ENCODE peak calls at places on chromosome X, in nine cellular contexts. O is IMR-90, Y is Peyer's patch, J is ovary, W is right lobe of liver, I is A549, R is K562, F is breast epithelium, K is uterus. G is an unnamed sample.

GRCh38 chrX:35406386-35406785 is 391.8 kb upstream of the MAGEB16 start:
- DNase-seq in R (no peak), J (no peak), I (no peak), W (no peak), O (no peak), F (no peak), Y (no peak), K (no peak), G (no peak)

GRCh38 chrX:38999967-39000745 is 198.9 kb downstream of the MID1IP1 start:
- DNase-seq in R (no peak), I (no peak), O (peak; percentile 31), Y (no peak), F (no peak), J (no peak), K (no peak), W (no peak), G (no peak)

GRCh38 chrX:143455045-143455444 is 62.2 kb downstream of the SPANXN3 start:
- DNase-seq in W (no peak), J (no peak), F (no peak), O (no peak), R (no peak), I (no peak), Y (no peak), K (no peak), G (no peak)

GRCh38 chrX:151359931-151360871 is 36.8 kb upstream of the VMA21 start:
- DNase-seq in R (peak; percentile 10), K (no peak), J (peak; percentile 37), F (no peak), W (no peak), O (no peak), Y (peak; percentile 49), I (no peak), G (peak; percentile 39)

GRCh38 chrX:115972717-115973116 is 197.8 kb upstream of the AGTR2 start:
- DNase-seq in Y (no peak), K (no peak), W (no peak), O (no peak), J (no peak), F (no peak), R (no peak), I (no peak), G (peak; percentile 42)

GRCh38 chrX:433771-434170 is 47.1 kb upstream of the PPP2R3B start:
- DNase-seq in O (no peak), K (no peak), W (no peak), I (no peak), R (no peak), J (no peak), Y (peak; percentile 29), F (no peak), G (no peak)

GRCh38 chrX:7085879-7086278 is 61.6 kb upstream of the STS start:
- DNase-seq in K (no peak), R (no peak), Y (no peak), I (no peak), W (no peak), J (no peak), F (no peak), O (no peak), G (no peak)

GRCh38 chrX:77691916-77692315 is 94.1 kb downstream of the ATRX start:
- DNase-seq in I (no peak), W (no peak), J (no peak), K (no peak), Y (no peak), O (no peak), F (no peak), R (no peak), G (no peak)

GRCh38 chrX:97402903-97403302 is 519.2 kb downstream of the RPA4 start:
- DNase-seq in R (no peak), J (no peak), Y (no peak), K (no peak), F (no peak), O (no peak), I (no peak), W (no peak), G (no peak)

GRCh38 chrX:44945736-44946135 is 72.7 kb downstream of the KDM6A start:
- DNase-seq in F (no peak), W (no peak), J (no peak), K (no peak), R (peak; percentile 25), I (no peak), Y (no peak), O (no peak), G (no peak)

GRCh38 chrX:2696698-2697215 is 5.7 kb downstream of the CD99 start:
- DNase-seq in K (no peak), R (no peak), J (no peak), Y (peak; percentile 63), F (no peak), I (peak; percentile 35), W (no peak), O (peak; percentile 90), G (no peak)

GRCh38 chrX:149151805-149152757 is 353.0 kb downstream of the IDS start:
- DNase-seq in W (no peak), F (peak; percentile 32), Y (no peak), J (no peak), R (no peak), O (no peak), K (no peak), I (no peak), G (peak; percentile 9)

GRCh38 chrX:50798782-50799181 is 15.2 kb downstream of the SHROOM4 start:
- DNase-seq in R (no peak), F (no peak), Y (no peak), W (no peak), I (no peak), K (no peak), J (no peak), O (no peak), G (no peak)

GRCh38 chrX:40855411-40855810 is 120.1 kb upstream of the MED14 start:
- DNase-seq in J (no peak), I (no peak), F (no peak), O (no peak), Y (no peak), R (no peak), K (no peak), W (no peak), G (no peak)

GRCh38 chrX:124211312-124211942 is 121.0 kb upstream of the TEX13D start:
- DNase-seq in I (peak; percentile 32), R (peak; percentile 17), O (peak; percentile 3), K (no peak), Y (no peak), J (no peak), F (no peak), W (no peak), G (no peak)

GRCh38 chrX:117990438-117990837 is 126.2 kb downstream of the KLHL13 start:
- DNase-seq in F (no peak), W (no peak), I (no peak), Y (no peak), K (no peak), R (no peak), O (peak; percentile 88), J (no peak), G (no peak)

GRCh38 chrX:54492340-54492739 is 3.7 kb downstream of the FGD1 start:
- DNase-seq in O (peak; percentile 70), F (no peak), I (no peak), W (no peak), J (no peak), K (peak; percentile 31), R (no peak), Y (no peak), G (peak; percentile 8)
- H3K4me3 ChIP-seq in O (no peak overlapping the region), F (no peak overlapping the region), I (no peak overlapping the region), W (no peak overlapping the region), J (no peak overlapping the region), K (no peak overlapping the region), R (no peak overlapping the region), Y (no peak overlapping the region), G (no peak overlapping the region)

DNA sequence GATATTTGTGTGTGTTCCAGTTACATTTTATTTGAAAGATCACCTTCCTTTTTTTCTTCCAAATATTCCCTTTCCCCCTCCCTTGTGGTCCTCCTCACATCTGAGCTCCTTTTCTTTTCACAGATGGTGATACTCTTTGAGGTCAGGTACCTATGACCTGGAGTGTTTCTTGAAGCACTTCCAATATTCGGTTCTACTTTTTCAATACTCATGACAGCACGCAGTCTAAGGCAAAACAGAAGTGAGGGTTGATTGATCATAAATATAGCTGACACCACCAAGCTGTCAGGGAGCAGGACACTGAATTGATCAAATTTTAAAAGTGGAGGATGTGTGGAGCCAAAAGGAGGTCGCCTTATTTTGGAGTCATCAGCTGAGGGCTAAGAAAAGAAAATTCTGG is 334.4 kb upstream of the MAGEB2 start:
- DNase-seq in F (no peak), R (no peak), W (no peak), I (no peak), K (no peak), J (no peak), Y (no peak), O (no peak), G (no peak)
- H3K27ac ChIP-seq in F (no peak overlapping the region), R (no peak overlapping the region), W (no peak overlapping the region), I (no peak overlapping the region), K (no peak overlapping the region), J (no peak overlapping the region), Y (no peak overlapping the region), O (no peak overlapping the region), G (no peak overlapping the region)

GRCh38 chrX:73268463-73268862 is 53.8 kb upstream of the NAP1L2 start:
- DNase-seq in F (no peak), I (no peak), K (no peak), W (no peak), Y (no peak), O (no peak), J (no peak), R (no peak), G (no peak)

GRCh38 chrX:73267206-73267605 is 52.6 kb upstream of the NAP1L2 start:
- DNase-seq in K (no peak), J (no peak), W (no peak), I (no peak), R (no peak), Y (no peak), F (no peak), O (no peak), G (no peak)

GRCh38 chrX:73267979-73268378 is 53.3 kb upstream of the NAP1L2 start:
- DNase-seq in K (no peak), J (no peak), R (no peak), I (no peak), Y (no peak), F (no peak), W (no peak), O (no peak), G (no peak)

GRCh38 chrX:73266766-73267165 is 52.1 kb upstream of the NAP1L2 start:
- DNase-seq in Y (no peak), I (no peak), K (no peak), J (no peak), W (no peak), O (no peak), R (no peak), F (no peak), G (no peak)

GRCh38 chrX:73270753-73271152 is 56.1 kb upstream of the NAP1L2 start:
- DNase-seq in W (no peak), O (no peak), F (no peak), J (no peak), Y (no peak), K (no peak), R (no peak), I (no peak), G (no peak)
- TF ChIP-seq POLR2A in W (no peak), O (no peak), F (no peak), J (no peak), Y (no peak), K (no peak), R (no peak), I (no peak), G (no peak)

DNA sequence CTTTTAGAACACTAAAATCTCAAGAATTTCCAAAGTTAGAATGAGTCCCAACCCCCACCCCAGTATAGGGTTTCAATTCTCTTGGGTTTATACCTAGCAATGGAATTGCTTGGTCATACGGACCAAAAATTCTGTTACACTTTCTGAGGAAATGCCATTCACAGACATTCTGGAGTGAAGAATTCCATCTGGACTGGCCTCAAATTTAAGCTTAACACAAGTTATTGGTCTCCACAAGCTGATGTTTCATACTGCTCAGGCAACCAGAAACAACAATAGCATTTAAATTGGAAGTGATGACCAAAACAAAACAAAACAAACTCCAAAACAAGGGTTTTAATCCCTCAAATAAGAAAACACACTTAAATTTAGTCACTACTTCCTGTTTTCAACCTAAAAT is 51.1 kb downstream of the GPC4 start:
- DNase-seq in I (no peak), Y (no peak), K (no peak), F (no peak), R (no peak), J (no peak), O (peak; percentile 1), W (no peak), G (no peak)
- H3K4me3 ChIP-seq in I (no peak overlapping the region), Y (no peak overlapping the region), K (no peak overlapping the region), F (no peak overlapping the region), R (no peak overlapping the region), J (no peak overlapping the region), O (no peak overlapping the region), W (no peak overlapping the region), G (no peak overlapping the region)

G was measured in thyroid gland.